ENCODE peak calls at places on chromosomes 6 and 20, in four cellular contexts. W, O, S and D are unnamed samples.

GRCh38 chr6:156776470-156776840 is 723 bp upstream of the ARID1B start:
- DNase-seq in O (no peak), W (no peak), S (no peak), D (no peak)

GRCh38 chr6:156781882-156782631 is 4.9 kb downstream of the ARID1B start:
- DNase-seq in S (no peak), W (no peak), O (no peak), D (no peak)

GRCh38 chr20:62666736-62667529 is 24.6 kb downstream of the SLCO4A1 start:
- DNase-seq in S (no peak), W (no peak), O (no peak), D (no peak)

GRCh38 chr20:41003143-41003932 is 25.3 kb upstream of the TOP1 start:
- DNase-seq in W (peak; percentile 24), S (peak; percentile 56), O (peak; percentile 63), D (peak; percentile 80)

GRCh38 chr6:170279977-170280688 is 10.7 kb downstream of the DLL1 start:
- DNase-seq in S (peak; percentile 11), O (peak; percentile 86), W (no peak), D (peak; percentile 94)

GRCh38 chr6:134962421-134962820 is 12.5 kb upstream of the ALDH8A1 start:
- DNase-seq in O (no peak), S (no peak), W (no peak), D (no peak)

GRCh38 chr6:31402324-31403282 is 792 bp upstream of the MICA start:
- DNase-seq in O (no peak), W (peak; percentile 3), S (no peak), D (no peak)

GRCh38 chr6:97280766-97281165 is 2.2 kb downstream of the MMS22L start:
- DNase-seq in W (no peak), S (no peak), O (no peak), D (no peak)

GRCh38 chr6:41939848-41940758 is 1.5 kb downstream of the CCND3 start:
- DNase-seq in W (no peak), S (no peak), O (no peak), D (no peak)

GRCh38 chr6:3022765-3023662 is 23.3 kb downstream of the NQO2 start:
- DNase-seq in O (no peak), S (no peak), W (no peak), D (no peak)

GRCh38 chr6:150029276-150029675 is 3.9 kb upstream of the RAET1L start:
- DNase-seq in W (no peak), O (no peak), S (no peak), D (no peak)

GRCh38 chr6:29517728-29518440 is 30.1 kb upstream of the MAS1L start:
- DNase-seq in W (no peak), O (no peak), S (no peak), D (no peak)

GRCh38 chr6:166461821-166462460 is 79.2 kb upstream of the MPC1 start:
- DNase-seq in W (no peak), O (no peak), S (no peak), D (peak; percentile 68)

GRCh38 chr20:5041433-5041832 is 40.1 kb upstream of the SLC23A2 start:
- DNase-seq in W (no peak), S (no peak), O (no peak), D (peak; percentile 59)

GRCh38 chr6:111057074-111057752 is 30.1 kb upstream of the SLC16A10 start:
- DNase-seq in S (no peak), O (no peak), W (no peak), D (no peak)

GRCh38 chr20:47235111-47235510 is 121.4 kb downstream of the ZMYND8 start:
- DNase-seq in S (no peak), O (no peak), W (no peak), D (no peak)